ENCODE peak calls at places on chromosomes 12 and 14, in five cellular contexts. F is tibial nerve, X is mucosa of descending colon, V is fibroblast of pulmonary artery, I is thyroid gland. E is an unnamed sample.

GRCh38 chr12:120235369-120236123 is 30.0 kb downstream of the PXN start:
- DNase-seq in F (no peak), X (no peak), V (no peak), I (no peak), E (no peak)

GRCh38 chr14:50067723-50068495 is 48.5 kb downstream of the VCPKMT start:
- DNase-seq in F (no peak), X (peak), V (peak), I (no peak), E (no peak)

GRCh38 chr12:127293507-127294310 is 973.3 kb upstream of the TMEM132C start:
- DNase-seq in F (peak), X (peak), V (peak), I (peak), E (no peak)

GRCh38 chr14:104353221-104353920 is 215.0 kb downstream of the KIF26A start:
- DNase-seq in F (no peak), X (no peak), V (no peak), I (no peak), E (no peak)

GRCh38 chr14:91416744-91417133 is 881 bp downstream of the CCDC88C start:
- DNase-seq in F (no peak), X (peak), V (no peak), I (no peak), E (no peak)

GRCh38 chr14:99129998-99130397 is 142.0 kb downstream of the BCL11B start:
- DNase-seq in F (no peak), X (no peak), V (no peak), I (no peak), E (no peak)

GRCh38 chr14:65142429-65142828 is 40.1 kb upstream of the MAX start:
- DNase-seq in F (no peak), X (no peak), V (no peak), I (no peak), E (no peak)

GRCh38 chr14:97077253-97077653 is 280.1 kb downstream of the VRK1 start:
- DNase-seq in F (peak), X (peak), V (peak), I (peak), E (peak)

GRCh38 chr12:120314220-120314619 is 12.1 kb downstream of the SIRT4 start:
- DNase-seq in F (no peak), X (no peak), V (no peak), I (no peak), E (no peak)

GRCh38 chr14:61560323-61560722 is 135.0 kb upstream of the HIF1A start:
- DNase-seq in F (no peak), X (no peak), V (peak), I (no peak), E (no peak)

GRCh38 chr12:110531741-110532333 is 29.7 kb downstream of the RAD9B start:
- DNase-seq in F (no peak), X (no peak), V (peak), I (no peak), E (no peak)

DNA sequence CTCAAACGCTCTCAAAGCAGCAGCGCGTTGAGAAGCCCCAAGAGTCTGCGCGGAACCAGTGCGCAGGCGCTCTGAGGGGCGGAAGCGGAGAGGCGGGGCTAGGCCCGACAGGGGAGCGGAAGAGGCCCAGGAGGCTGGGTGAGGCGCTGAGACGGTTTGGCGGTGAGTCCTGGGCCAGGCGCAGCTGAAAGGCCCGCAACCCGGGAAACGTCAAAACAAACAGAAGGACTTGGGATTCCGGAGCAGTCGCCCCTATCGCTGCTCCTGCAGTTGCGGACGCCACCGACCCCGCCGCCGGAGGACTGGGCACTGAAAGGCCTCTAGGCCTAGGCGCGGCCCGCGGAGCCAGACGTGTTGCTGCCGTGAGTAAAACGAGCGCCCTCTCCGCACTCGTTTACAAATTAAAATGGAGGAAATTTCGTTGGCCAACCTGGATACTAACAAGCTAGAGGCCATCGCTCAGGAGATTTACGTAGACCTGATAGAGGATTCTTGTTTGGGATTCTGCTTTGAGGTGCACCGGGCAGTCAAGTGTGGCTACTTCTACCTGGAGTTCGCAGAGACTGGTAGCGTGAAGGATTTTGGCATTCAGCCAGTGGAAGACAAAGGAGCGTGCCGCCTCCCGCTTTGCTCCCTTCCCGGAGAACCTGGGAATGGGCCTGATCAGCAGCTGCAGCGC is at the start of gene ATXN7L3B:
- DNase-seq in F (peak), X (peak), V (peak), I (peak), E (peak)
- TF ChIP-seq CTCF in F (no peak), X (no peak), V (no peak), I (peak), E (peak)

GRCh38 chr12:62606654-62607053 is 140.0 kb downstream of the MON2 start:
- DNase-seq in F (no peak), X (no peak), V (no peak), I (peak), E (no peak)
- H3K4me3 ChIP-seq in F (no peak), X (no peak), V (no peak), I (no peak), E (no peak)

GRCh38 chr12:14422516-14423230 is 57.2 kb downstream of the ATF7IP start:
- DNase-seq in F (no peak), X (no peak), V (no peak), I (no peak), E (no peak)

GRCh38 chr12:14417717-14418116 is 52.2 kb downstream of the ATF7IP start:
- DNase-seq in F (peak), X (peak), V (peak), I (peak), E (peak)

GRCh38 chr12:14416658-14417057 is 51.2 kb downstream of the ATF7IP start:
- DNase-seq in F (no peak), X (no peak), V (peak), I (no peak), E (no peak)

DNA sequence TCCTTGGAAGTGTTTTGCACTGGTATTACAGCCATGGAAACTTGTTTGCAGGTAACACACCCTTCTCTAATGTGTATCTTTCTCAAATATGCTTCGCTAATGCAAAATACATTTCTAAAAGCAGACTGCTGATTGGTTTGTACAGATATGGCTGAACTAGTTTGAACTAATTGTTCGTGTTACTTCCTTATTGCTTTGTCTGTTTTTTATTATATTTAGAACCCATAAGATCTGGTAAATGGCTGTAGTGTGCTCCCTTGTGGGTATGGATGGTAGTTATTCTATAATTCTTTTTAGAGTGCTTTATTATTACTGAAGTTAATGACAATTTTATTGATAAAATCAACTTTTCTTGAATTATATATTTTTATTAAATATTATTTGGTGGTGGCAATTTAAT is 53.0 kb downstream of the ATF7IP start:
- DNase-seq in F (no peak), X (peak), V (peak), I (no peak), E (no peak)
- TF ChIP-seq CTCF in F (peak), X (no peak), V (peak), I (no peak), E (peak)

DNA sequence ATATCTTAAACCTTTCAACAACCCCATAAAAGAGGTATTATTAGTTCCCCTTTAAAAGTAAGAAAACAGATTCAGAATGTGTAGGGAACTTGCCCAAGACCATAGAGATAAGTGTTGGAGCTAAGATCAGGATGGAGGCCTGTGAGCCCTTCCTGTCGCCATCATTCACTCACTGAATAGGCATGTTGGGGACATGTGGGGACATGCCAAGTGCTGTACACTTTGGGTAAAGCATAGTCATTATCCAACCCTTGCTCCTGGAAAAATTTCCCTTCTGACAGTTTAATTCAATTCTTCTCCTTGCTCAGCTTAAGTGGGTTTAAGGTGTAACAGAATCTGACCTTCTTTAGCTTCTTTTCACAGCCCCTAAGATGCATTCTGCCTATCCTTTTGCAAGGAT is 28.0 kb upstream of the C12orf42 start:
- DNase-seq in F (no peak), X (no peak), V (no peak), I (no peak), E (no peak)
- H3K4me3 ChIP-seq in F (no peak), X (no peak), V (no peak), I (no peak), E (no peak)

DNA sequence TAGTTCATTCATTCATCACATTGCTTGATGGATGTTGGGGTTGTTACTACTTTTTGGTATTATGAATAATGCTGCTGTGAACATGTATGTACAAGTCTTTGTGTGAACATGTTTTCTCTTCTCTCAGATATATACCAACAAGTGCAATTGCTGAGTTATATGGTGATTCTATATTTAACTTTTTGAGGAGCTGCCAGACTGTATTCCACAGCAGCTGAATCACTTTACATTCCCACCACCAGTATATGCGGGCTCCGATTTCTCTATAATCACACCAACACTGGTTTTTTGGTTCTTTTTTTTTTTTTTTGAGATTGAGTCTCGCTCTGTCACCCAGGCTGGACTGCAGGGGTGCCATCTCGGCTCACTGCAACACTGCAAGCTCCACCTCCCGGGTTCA is 22.2 kb upstream of the PLEKHG6 start:
- DNase-seq in F (no peak), X (no peak), V (peak), I (no peak), E (no peak)
- TF ChIP-seq CTCF in F (no peak), X (no peak), V (no peak), I (no peak), E (no peak)

GRCh38 chr12:128339121-128339520 is 72.2 kb downstream of the TMEM132C start:
- DNase-seq in F (no peak), X (no peak), V (no peak), I (no peak), E (no peak)

GRCh38 chr12:128336506-128336905 is 69.5 kb downstream of the TMEM132C start:
- DNase-seq in F (no peak), X (no peak), V (no peak), I (no peak), E (no peak)

GRCh38 chr12:128338344-128338743 is 71.4 kb downstream of the TMEM132C start:
- DNase-seq in F (no peak), X (no peak), V (no peak), I (no peak), E (no peak)

GRCh38 chr12:128337456-128338160 is 70.6 kb downstream of the TMEM132C start:
- DNase-seq in F (no peak), X (no peak), V (no peak), I (no peak), E (no peak)

DNA sequence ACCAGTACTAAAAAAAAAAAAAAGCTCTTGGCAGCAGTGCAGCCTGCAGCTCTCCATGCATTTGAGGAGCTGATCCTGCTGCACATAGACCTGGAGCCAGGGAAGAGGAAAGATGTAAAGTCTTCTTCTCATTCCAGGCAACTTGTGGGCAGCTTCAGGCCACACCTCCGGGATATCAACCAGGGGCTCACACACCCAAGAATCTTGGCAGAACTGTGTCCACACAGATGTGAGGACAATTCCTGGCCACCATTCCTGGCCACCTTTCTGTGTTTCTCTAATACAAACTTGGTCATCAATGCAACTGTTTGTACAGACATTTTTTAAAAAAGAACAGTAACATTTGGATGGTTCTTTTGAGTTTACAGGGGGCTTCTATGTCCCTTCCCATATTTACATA is 72.7 kb downstream of the TMEM132C start:
- DNase-seq in F (no peak), X (no peak), V (no peak), I (no peak), E (no peak)
- H3K4me3 ChIP-seq in F (no peak), X (no peak), V (no peak), I (no peak), E (no peak)

DNA sequence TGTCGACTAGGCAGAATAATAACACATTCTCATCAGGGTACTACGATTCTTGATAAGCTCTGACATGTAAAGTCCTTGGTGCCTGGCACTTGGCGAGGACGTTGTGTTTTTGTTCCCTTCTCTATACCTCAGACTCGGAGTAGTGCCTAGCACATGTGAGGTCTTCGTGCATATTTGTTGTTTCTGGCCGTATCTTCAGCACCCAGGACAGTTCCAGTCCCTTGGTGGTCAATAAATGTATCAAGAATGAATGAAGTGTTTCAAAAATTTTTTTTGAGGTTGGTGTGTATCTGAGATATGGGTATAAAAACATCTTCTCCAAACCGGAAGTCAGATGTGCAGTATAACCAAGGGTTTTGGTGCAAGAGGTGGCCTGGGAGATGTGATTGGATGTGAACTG is 198.2 kb downstream of the AACS start:
- DNase-seq in F (no peak), X (no peak), V (no peak), I (no peak), E (no peak)
- TF ChIP-seq CTCF in F (no peak), X (no peak), V (no peak), I (no peak), E (no peak)

DNA sequence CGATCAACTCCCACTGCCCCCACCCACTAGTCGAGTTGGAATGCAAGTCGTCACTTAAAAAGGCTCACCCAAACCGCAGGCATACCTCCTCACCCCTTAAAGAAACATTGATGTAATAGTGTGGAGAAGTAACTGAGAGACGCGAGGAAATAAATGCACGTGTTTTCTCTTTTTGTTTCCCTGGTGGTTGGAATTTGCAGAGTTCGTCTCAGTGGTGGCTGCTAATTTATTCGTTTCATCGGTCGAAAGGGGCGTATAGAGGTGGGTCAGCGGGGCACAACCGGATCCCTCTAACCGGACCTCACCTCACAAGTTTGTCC is 5.1 kb upstream of the NPAS3 start:
- DNase-seq in F (no peak), X (no peak), V (peak), I (no peak), E (no peak)
- H3K4me3 ChIP-seq in F (peak), X (no peak), V (peak), I (peak), E (peak)

GRCh38 chr12:41681898-41682297 is 462.8 kb downstream of the GXYLT1 start:
- DNase-seq in F (no peak), X (no peak), V (no peak), I (no peak), E (no peak)
- TF ChIP-seq CTCF in F (no peak), X (no peak), V (no peak), I (no peak), E (peak)

GRCh38 chr12:113172185-113172584 is 13.1 kb downstream of the DDX54 start:
- DNase-seq in F (no peak), X (no peak), V (no peak), I (no peak), E (no peak)
- H3K4me3 ChIP-seq in F (no peak), X (no peak), V (no peak), I (no peak), E (no peak)

E was measured in epithelial cell of proximal tubule.